ENCODE peak calls at places on chromosome 14, in eight cellular contexts. B is DND-41, Y is sigmoid colon, O is body of pancreas, G is PC-9, K is IMR-90, S is A673, X is cardiac muscle cell. F is an unnamed sample.

GRCh38 chr14:39974036-39974435 is 541.8 kb upstream of the FBXO33 start:
- DNase-seq in B (no peak), Y (no peak), O (no peak), G (no peak), K (no peak), S (no peak), X (no peak), F (no peak)

GRCh38 chr14:106378191-106378590 is 851.8 kb downstream of the TMEM121 start:
- DNase-seq in B (peak; percentile 74), Y (no peak), O (no peak), G (no peak), K (no peak), S (peak; percentile 30), X (no peak), F (peak; percentile 48)

GRCh38 chr14:69547701-69548348 is 26.8 kb downstream of the CCDC177 start:
- DNase-seq in B (no peak), Y (no peak), O (no peak), G (no peak), K (no peak), S (peak; percentile 68), X (peak; percentile 63), F (no peak)

GRCh38 chr14:46053221-46053620 is 598.4 kb downstream of the RPL10L start:
- DNase-seq in B (no peak), Y (no peak), O (no peak), G (no peak), K (no peak), S (no peak), X (no peak), F (no peak)

GRCh38 chr14:106268013-106268727 is 741.8 kb downstream of the TMEM121 start:
- DNase-seq in B (peak; percentile 100), Y (no peak), O (no peak), G (peak; percentile 6), K (no peak), S (peak; percentile 55), X (no peak), F (peak; percentile 81)

GRCh38 chr14:104528496-104528895 is 51.1 kb upstream of the C14orf180 start:
- DNase-seq in B (no peak), Y (peak; percentile 13), O (no peak), G (no peak), K (no peak), S (no peak), X (no peak), F (no peak)

GRCh38 chr14:22976620-22977433 is 5.5 kb downstream of the AJUBA start:
- DNase-seq in B (no peak), Y (no peak), O (peak; percentile 55), G (peak; percentile 18), K (peak; percentile 63), S (peak; percentile 57), X (peak; percentile 36), F (no peak)

GRCh38 chr14:36222952-36223468 is 46.5 kb upstream of the PTCSC3 start:
- DNase-seq in B (no peak), Y (no peak), O (no peak), G (no peak), K (peak; percentile 22), S (no peak), X (no peak), F (no peak)

GRCh38 chr14:61099221-61099835 is 118.3 kb downstream of the SLC38A6 start:
- DNase-seq in B (no peak), Y (no peak), O (no peak), G (no peak), K (peak; percentile 63), S (no peak), X (no peak), F (no peak)

GRCh38 chr14:95500772-95501401 is 15.6 kb downstream of the SYNE3 start:
- DNase-seq in B (no peak), Y (no peak), O (peak; percentile 59), G (no peak), K (peak; percentile 90), S (no peak), X (no peak), F (no peak)

GRCh38 chr14:71651228-71651627 is 281.0 kb upstream of the RGS6 start:
- DNase-seq in B (no peak), Y (no peak), O (no peak), G (no peak), K (peak; percentile 95), S (peak; percentile 93), X (no peak), F (no peak)

GRCh38 chr14:67359319-67359774 is 257 bp downstream of the ATP6V1D start:
- DNase-seq in B (no peak), Y (peak; percentile 68), O (peak; percentile 22), G (peak; percentile 50), K (peak; percentile 63), S (no peak), X (peak; percentile 40), F (no peak)

GRCh38 chr14:34843011-34843554 is 32.1 kb downstream of the BAZ1A start:
- DNase-seq in B (no peak), Y (no peak), O (no peak), G (peak; percentile 1), K (peak; percentile 86), S (peak; percentile 55), X (no peak), F (no peak)

GRCh38 chr14:42911642-42912041 is 1305.0 kb downstream of the LRFN5 start:
- DNase-seq in B (no peak), Y (no peak), O (no peak), G (no peak), K (peak; percentile 13), S (peak; percentile 4), X (no peak), F (no peak)

GRCh38 chr14:76919811-76920571 is 93.8 kb downstream of the LRRC74A start:
- DNase-seq in B (peak; percentile 85), Y (peak; percentile 73), O (peak; percentile 69), G (no peak), K (peak; percentile 88), S (peak; percentile 100), X (no peak), F (no peak)

GRCh38 chr14:70254476-70254961 is 65.8 kb upstream of the SLC8A3 start:
- DNase-seq in B (no peak), Y (no peak), O (peak; percentile 88), G (peak; percentile 28), K (peak; percentile 1), S (peak; percentile 29), X (peak; percentile 80), F (no peak)

GRCh38 chr14:32352631-32353030 is 23.5 kb downstream of the AKAP6 start:
- DNase-seq in B (no peak), Y (no peak), O (no peak), G (no peak), K (no peak), S (no peak), X (no peak), F (no peak)

GRCh38 chr14:90700928-90701776 is 115.1 kb downstream of the TTC7B start:
- DNase-seq in B (no peak), Y (no peak), O (no peak), G (no peak), K (no peak), S (no peak), X (no peak), F (no peak)

GRCh38 chr14:64880382-64881121 is 845 bp upstream of the SPTB start:
- DNase-seq in B (peak; percentile 68), Y (peak; percentile 62), O (peak; percentile 54), G (peak; percentile 67), K (no peak), S (peak; percentile 77), X (peak; percentile 69), F (peak; percentile 37)
- H3K27ac ChIP-seq in B (no peak overlapping the region), Y (no peak overlapping the region), O (peak overlapping the region; percentile 51), G (no peak overlapping the region), K (no peak overlapping the region), S (no peak overlapping the region), X (no peak overlapping the region), F (no peak overlapping the region)

GRCh38 chr14:29235991-29236390 is 469.4 kb downstream of the FOXG1 start:
- DNase-seq in B (no peak), Y (no peak), O (no peak), G (no peak), K (peak; percentile 45), S (no peak), X (no peak), F (no peak)

GRCh38 chr14:29236401-29236800 is 469.8 kb downstream of the FOXG1 start:
- DNase-seq in B (no peak), Y (no peak), O (no peak), G (no peak), K (no peak), S (no peak), X (no peak), F (no peak)

GRCh38 chr14:29233188-29233587 is 466.6 kb downstream of the FOXG1 start:
- DNase-seq in B (no peak), Y (no peak), O (no peak), G (no peak), K (no peak), S (no peak), X (no peak), F (no peak)

GRCh38 chr14:29240046-29240445 is 473.5 kb downstream of the FOXG1 start:
- DNase-seq in B (no peak), Y (no peak), O (no peak), G (no peak), K (peak; percentile 89), S (peak; percentile 86), X (no peak), F (no peak)

GRCh38 chr14:29236848-29237247 is 470.3 kb downstream of the FOXG1 start:
- DNase-seq in B (no peak), Y (no peak), O (no peak), G (no peak), K (peak; percentile 92), S (peak; percentile 50), X (no peak), F (no peak)
- H3K9me3 ChIP-seq in B (no peaks in the 10 kb centered on the region), Y (no peaks in the 10 kb centered on the region), O (no peaks in the 10 kb centered on the region), G (no peaks in the 10 kb centered on the region), K (no peaks in the 10 kb centered on the region), S (no peaks in the 10 kb centered on the region), X (no peaks in the 10 kb centered on the region), F (no peaks in the 10 kb centered on the region)

DNA sequence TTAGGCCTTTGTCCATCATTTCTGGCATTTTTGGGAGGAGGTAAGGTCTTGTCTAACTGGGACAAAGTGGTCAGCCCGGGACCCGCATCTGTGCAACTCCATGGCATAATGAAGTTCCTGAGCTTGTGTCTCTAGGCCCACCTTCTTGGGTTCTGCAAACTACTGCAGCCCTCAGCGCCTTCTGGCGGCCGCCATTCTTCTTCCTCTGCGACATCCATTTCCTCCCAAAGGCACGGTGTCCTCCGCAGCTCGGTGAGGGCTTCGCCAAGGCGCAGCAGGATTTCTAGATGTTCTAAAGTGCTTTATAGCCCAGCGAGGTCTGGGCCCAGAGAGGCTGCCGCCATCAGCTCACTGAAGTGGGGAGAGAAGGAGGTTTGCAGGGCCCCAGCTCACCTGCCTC is 134.4 kb upstream of the OR4E1 start:
- DNase-seq in B (no peak), Y (no peak), O (no peak), G (no peak), K (no peak), S (no peak), X (no peak), F (no peak)
- TF ChIP-seq CTCF in B (no peak), Y (no peak), O (no peak), G (no peak), K (no peak), S (no peak), X (no peak), F (no peak)

DNA sequence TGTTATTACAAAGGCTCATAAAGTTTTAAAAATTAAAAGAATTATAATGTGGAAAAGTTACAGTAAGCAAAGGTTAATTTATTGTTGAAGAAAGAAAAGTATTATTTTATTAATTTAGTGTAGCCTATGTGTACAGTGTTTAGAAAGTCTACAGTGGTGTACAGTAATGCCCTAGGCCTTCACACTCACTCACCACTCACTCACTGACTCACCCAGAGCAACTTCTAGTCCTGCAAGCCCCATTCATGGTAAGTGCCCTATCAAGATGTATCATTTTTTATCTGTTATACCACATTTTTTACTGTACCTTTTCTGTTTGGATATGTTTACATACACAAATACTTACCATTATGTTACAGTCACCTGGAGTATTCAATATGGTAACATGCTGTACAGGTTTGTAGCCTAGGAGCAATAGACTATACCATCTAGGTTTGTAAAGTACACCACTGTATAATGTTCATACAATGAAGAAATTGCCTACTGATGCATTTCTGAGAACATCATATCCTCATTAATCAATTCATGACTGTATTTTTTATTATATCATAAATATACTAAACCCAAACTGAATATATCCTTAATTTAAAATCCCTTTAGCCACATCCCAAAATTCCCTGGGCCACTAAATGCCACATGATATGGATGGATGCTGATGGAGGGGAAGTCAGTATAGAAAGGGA is 43.6 kb upstream of the NID2 start:
- DNase-seq in B (no peak), Y (no peak), O (no peak), G (peak; percentile 5), K (peak; percentile 84), S (no peak), X (no peak), F (no peak)
- H3K27ac ChIP-seq in B (no peak overlapping the region), Y (no peak overlapping the region), O (no peak overlapping the region), G (peak overlapping the region; percentile 77), K (peak overlapping the region; percentile 55), S (no peak overlapping the region), X (no peak overlapping the region), F (no peak overlapping the region)